ENCODE peak calls at places on chromosomes 7 and 10, in five cellular contexts. R is A673; E is GM10248; I is iris pigment epithelial cell; O is activated T-cell treated with anti-CD3 and anti-CD28 coated beads, Interleukin-2, amount 50 U/mL, for 72 hours. C is an unnamed sample.

GRCh38 chr10:62599161-62599560 is 205.4 kb upstream of the ADO start:
- DNase-seq in R (no peak), E (no peak), I (no peak), O (no peak), C (no peak)

GRCh38 chr7:41889472-41889871 is 186.6 kb upstream of the INHBA start:
- DNase-seq in R (no peak), E (no peak), I (no peak), O (no peak), C (no peak)

GRCh38 chr10:5595591-5596590 is 70.5 kb downstream of the ASB13 start:
- DNase-seq in R (peak), E (no peak), I (peak), O (no peak), C (no peak)

GRCh38 chr7:101186839-101187448 is 6.9 kb upstream of the NAT16 start:
- DNase-seq in R (no peak), E (no peak), I (no peak), O (no peak), C (no peak)

GRCh38 chr7:129308047-129308446 is 83.2 kb downstream of the AHCYL2 start:
- DNase-seq in R (no peak), E (no peak), I (peak), O (no peak), C (no peak)

GRCh38 chr7:30144659-30145321 is 10.0 kb downstream of the MTURN start:
- DNase-seq in R (no peak), E (no peak), I (no peak), O (no peak), C (no peak)

GRCh38 chr7:155462163-155462735 is 4.3 kb downstream of the EN2 start:
- DNase-seq in R (no peak), E (no peak), I (no peak), O (no peak), C (no peak)

GRCh38 chr10:58048936-58049335 is 218.8 kb downstream of the IPMK start:
- DNase-seq in R (no peak), E (no peak), I (no peak), O (no peak), C (no peak)

GRCh38 chr10:110746254-110746826 is 102.2 kb downstream of the RBM20 start:
- DNase-seq in R (peak), E (peak), I (peak), O (peak), C (peak)

GRCh38 chr7:134184767-134185166 is 57.6 kb downstream of the LRGUK start:
- DNase-seq in R (no peak), E (no peak), I (peak), O (no peak), C (no peak)

GRCh38 chr7:140923358-140924006 is 1.2 kb downstream of the BRAF start:
- DNase-seq in R (peak), E (no peak), I (peak), O (no peak), C (peak)